ENCODE peak calls at places on chromosomes 13 and 19, in four cellular contexts. T is SK-N-SH, F is HCT116, S is HepG2. H is an unnamed sample.

GRCh38 chr13:86174632-86175031 is 375.4 kb upstream of the SLITRK6 start:
- DNase-seq in S (no peak), F (no peak), T (no peak), H (no peak)

GRCh38 chr13:64675256-64675892 is 2554.8 kb downstream of the PCDH9 start:
- DNase-seq in F (no peak), T (no peak), S (peak; percentile 32), H (peak; percentile 4)

GRCh38 chr13:29791997-29792775 is 58.2 kb downstream of the UBL3 start:
- DNase-seq in S (no peak), T (no peak), F (no peak), H (no peak)

GRCh38 chr13:52652980-52653303 is 306 bp downstream of the SUGT1 start:
- DNase-seq in F (no peak), T (peak; percentile 60), S (no peak), H (no peak)

GRCh38 chr19:56660381-56661105 is 11.0 kb downstream of the ZNF835 start:
- DNase-seq in F (no peak), S (no peak), T (peak; percentile 66), H (no peak)

GRCh38 chr13:93496985-93497673 is 270.5 kb downstream of the GPC6 start:
- DNase-seq in T (peak; percentile 77), F (no peak), S (no peak), H (no peak)

GRCh38 chr13:113354831-113355610 is 8.9 kb downstream of the GRTP1 start:
- DNase-seq in T (no peak), F (no peak), S (no peak), H (no peak)

GRCh38 chr19:48681127-48681470 is 8.3 kb upstream of the NTN5 start:
- DNase-seq in F (no peak), T (no peak), S (no peak), H (no peak)

GRCh38 chr19:12834976-12835757 is 788 bp upstream of the RTBDN start:
- DNase-seq in F (peak; percentile 69), S (no peak), T (peak; percentile 85), H (peak; percentile 66)

GRCh38 chr13:40159736-40160135 is 504.3 kb downstream of the COG6 start:
- DNase-seq in F (no peak), T (no peak), S (no peak), H (peak; percentile 48)

GRCh38 chr19:54178581-54179261 is 5.8 kb upstream of the TMC4 start:
- DNase-seq in S (no peak), T (peak; percentile 72), F (no peak), H (peak; percentile 43)

GRCh38 chr19:3234800-3235199 is 10.3 kb downstream of the CELF5 start:
- DNase-seq in T (peak; percentile 52), F (no peak), S (no peak), H (no peak)

GRCh38 chr19:16168465-16169081 is 4.8 kb downstream of the CIB3 start:
- DNase-seq in S (no peak), F (no peak), T (no peak), H (peak; percentile 25)

GRCh38 chr19:44552324-44552723 is 22.8 kb upstream of the CEACAM20 start:
- DNase-seq in S (peak; percentile 47), T (peak; percentile 40), F (peak; percentile 63), H (peak; percentile 22)

GRCh38 chr13:108195146-108195545 is 20.2 kb downstream of the LIG4 start:
- DNase-seq in S (no peak), F (no peak), T (no peak), H (no peak)

GRCh38 chr13:89315287-89315686 is 1644.1 kb downstream of the SLITRK5 start:
- DNase-seq in F (no peak), S (no peak), T (no peak), H (no peak)

DNA sequence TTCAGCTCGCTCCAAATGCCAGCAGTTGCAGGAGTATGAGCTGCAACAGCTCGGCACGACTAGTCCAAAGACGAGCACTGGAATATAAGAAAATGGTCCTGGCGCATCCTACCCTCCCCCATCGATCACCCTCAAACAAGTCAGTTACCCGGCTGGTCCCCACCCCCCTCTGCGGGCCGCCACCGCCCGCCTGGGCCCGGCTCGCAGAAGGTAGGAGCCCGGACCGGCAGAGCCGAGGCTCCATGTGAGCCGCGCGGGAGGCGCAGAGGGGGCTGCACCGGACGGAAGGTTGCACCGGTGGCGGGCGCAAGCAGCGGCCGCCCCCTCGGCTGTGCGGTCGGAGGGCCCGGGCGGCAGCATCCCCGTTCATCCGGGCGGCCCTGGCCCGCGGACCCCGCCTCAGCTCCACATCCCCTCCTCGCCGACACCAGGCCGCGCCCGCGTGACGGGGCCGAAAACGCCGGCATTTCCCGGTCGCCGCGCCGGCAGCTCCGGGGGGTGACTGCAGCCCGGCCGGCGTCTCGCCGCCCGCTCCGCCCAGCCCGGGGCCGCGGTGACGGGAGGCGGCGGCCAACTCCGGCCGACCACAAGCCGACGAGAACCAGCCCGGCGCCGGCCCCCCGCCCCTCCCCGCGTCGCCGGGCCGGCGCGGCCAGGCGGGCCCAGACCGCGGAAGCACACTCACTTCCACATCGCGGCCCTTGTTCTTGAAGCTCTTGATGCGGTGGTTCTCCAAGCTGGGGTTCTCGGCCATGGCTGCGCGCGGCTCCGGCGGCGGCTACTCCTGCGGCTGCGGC is 531 bp downstream of the KPNA3 start:
- DNase-seq in S (no peak), T (no peak), F (no peak), H (peak; percentile 29)
- TF ChIP-seq JUND in S (no peak), T (no peak), F (no peak), H (no peak)

GRCh38 chr19:29576761-29577661 is 29.1 kb upstream of the POP4 start:
- DNase-seq in F (no peak), T (no peak), S (no peak), H (no peak)
- TF ChIP-seq JUND in F (no peak), T (no peak), S (no peak), H (no peak)

DNA sequence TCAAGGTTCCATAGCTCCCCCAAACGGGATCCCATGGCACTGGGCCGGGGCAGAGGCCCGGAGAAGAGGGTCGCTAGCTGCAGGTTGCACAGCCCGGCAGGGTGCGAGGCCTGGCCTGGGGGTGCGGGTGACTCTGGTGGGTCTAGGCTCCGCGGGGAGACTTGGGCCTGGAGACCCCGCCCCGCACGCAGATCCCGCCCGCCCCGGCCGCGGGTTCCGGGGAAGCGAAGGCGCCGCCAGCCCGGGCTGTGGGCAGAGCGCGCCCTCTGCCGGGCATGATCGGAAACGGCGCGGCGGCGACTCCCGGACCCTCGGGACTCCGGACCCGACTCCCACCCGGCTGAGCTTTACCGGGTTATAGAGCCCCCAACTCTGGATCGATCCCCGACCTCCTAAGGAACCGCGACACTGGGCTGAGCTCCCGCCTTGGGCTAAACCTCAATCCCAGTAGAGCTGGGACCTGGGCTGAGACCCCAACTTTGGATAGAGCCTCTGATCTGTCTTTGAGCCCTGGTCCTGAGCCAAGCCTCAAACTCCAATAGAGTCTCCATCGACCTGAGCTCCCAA is 3.1 kb upstream of the TNFAIP8L1 start:
- DNase-seq in T (peak; percentile 92), F (no peak), S (no peak), H (peak; percentile 64)
- TF ChIP-seq JUND in T (no peak), F (no peak), S (no peak), H (no peak)

GRCh38 chr19:38686530-38686888 is 39.1 kb downstream of the ACTN4 start:
- DNase-seq in S (no peak), F (no peak), T (no peak), H (no peak)

GRCh38 chr19:38684078-38684861 is 36.8 kb downstream of the ACTN4 start:
- DNase-seq in S (no peak), F (peak; percentile 93), T (no peak), H (no peak)

GRCh38 chr19:38684862-38685665 is 37.6 kb downstream of the ACTN4 start:
- DNase-seq in T (no peak), F (no peak), S (no peak), H (no peak)

GRCh38 chr19:38687837-38688378 is 40.5 kb downstream of the ACTN4 start:
- DNase-seq in S (no peak), F (no peak), T (no peak), H (no peak)

GRCh38 chr19:38685666-38686529 is 38.4 kb downstream of the ACTN4 start:
- DNase-seq in S (peak; percentile 65), T (peak; percentile 56), F (peak; percentile 28), H (no peak)
- TF ChIP-seq JUND in S (no peak), T (no peak), F (no peak), H (no peak)

DNA sequence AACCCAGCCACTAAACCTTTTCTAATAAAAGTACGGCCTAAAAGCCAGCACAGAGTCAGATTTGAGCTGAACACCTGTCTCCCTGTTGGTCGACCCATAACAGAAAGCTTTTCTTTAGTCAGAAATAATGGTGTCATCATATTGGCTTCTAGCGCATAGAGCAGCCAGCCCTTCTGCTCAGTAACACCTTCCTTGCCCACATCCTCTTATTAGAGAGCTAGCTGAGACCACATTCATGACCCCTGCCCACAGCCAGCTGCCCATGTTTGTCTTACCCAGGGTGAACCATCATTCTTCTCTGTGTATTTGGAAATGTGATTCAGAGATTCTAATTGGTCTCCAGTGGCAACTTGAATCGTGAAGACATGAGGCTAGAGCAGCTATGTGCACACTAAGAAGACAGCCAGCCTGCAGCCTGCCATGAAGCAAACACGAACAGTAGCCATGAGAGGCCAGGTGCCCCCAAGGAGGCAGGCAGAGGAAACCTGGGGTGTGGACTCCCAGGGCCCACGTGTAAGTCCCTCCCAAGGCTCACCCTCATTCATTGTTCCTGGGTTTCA is 82.3 kb upstream of the PDCD5 start:
- DNase-seq in T (no peak), S (no peak), F (no peak), H (no peak)
- TF ChIP-seq JUND in T (no peak), S (no peak), F (no peak), H (no peak)

GRCh38 chr13:23560571-23561089 is 9.6 kb upstream of the TNFRSF19 start:
- DNase-seq in F (no peak), S (no peak), T (no peak), H (no peak)

GRCh38 chr13:23561261-23561660 is 9.0 kb upstream of the TNFRSF19 start:
- DNase-seq in T (no peak), S (no peak), F (no peak), H (no peak)

GRCh38 chr13:23557043-23557442 is 13.2 kb upstream of the TNFRSF19 start:
- DNase-seq in S (no peak), T (no peak), F (no peak), H (no peak)

GRCh38 chr13:23557733-23558132 is 12.5 kb upstream of the TNFRSF19 start:
- DNase-seq in F (no peak), S (no peak), T (no peak), H (no peak)

GRCh38 chr13:23558675-23559536 is 11.3 kb upstream of the TNFRSF19 start:
- DNase-seq in F (peak; percentile 10), T (peak; percentile 31), S (peak; percentile 97), H (peak; percentile 30)
- TF ChIP-seq JUND in F (no peak), T (no peak), S (no peak), H (no peak)